ENCODE peak calls at places on chromosomes 5 and 9, in five cellular contexts. S is choroid plexus epithelial cell, Q is colonic mucosa, R is heart left ventricle, L is WERI-Rb-1. B is an unnamed sample.
A peak's percentile ranks its signal among the peaks of the same experiment; 100 is the strongest.

GRCh38 chr5:141430332-141431113 is at the start of gene PCDHGA12:
- DNase-seq in L (no peak), S (peak; percentile 85), Q (no peak), R (no peak), B (peak; percentile 91)

GRCh38 chr5:52864884-52865283 is 77.2 kb downstream of the ITGA1 start:
- DNase-seq in S (peak; percentile 95), L (no peak), Q (no peak), R (no peak), B (peak; percentile 9)

GRCh38 chr9:111588846-111589245 is 10.6 kb downstream of the PTGR1 start:
- DNase-seq in Q (no peak), S (peak; percentile 26), L (no peak), R (no peak), B (no peak)

GRCh38 chr5:10465726-10466125 is 24.0 kb downstream of the ROPN1L start:
- DNase-seq in S (no peak), L (no peak), Q (no peak), R (no peak), B (no peak)

GRCh38 chr9:108637340-108637739 is 218.4 kb downstream of the ACTL7B start:
- DNase-seq in S (no peak), R (no peak), Q (no peak), L (no peak), B (no peak)

GRCh38 chr9:127370651-127371648 is 26.0 kb upstream of the SLC2A8 start:
- DNase-seq in Q (no peak), L (no peak), R (no peak), S (no peak), B (no peak)

GRCh38 chr9:92619601-92620300 is 50.2 kb downstream of the IPPK start:
- DNase-seq in S (no peak), L (no peak), Q (no peak), R (no peak), B (no peak)

GRCh38 chr9:91680129-91680528 is 256.5 kb upstream of the NFIL3 start:
- DNase-seq in Q (no peak), S (peak; percentile 26), L (no peak), R (no peak), B (no peak)

GRCh38 chr5:122775713-122776084 is 819 bp downstream of the SNX2 start:
- DNase-seq in L (no peak), S (peak; percentile 41), Q (no peak), R (no peak), B (peak; percentile 33)

GRCh38 chr9:125763373-125763772 is 16.2 kb downstream of the PBX3 start:
- DNase-seq in L (peak; percentile 46), S (peak; percentile 87), R (no peak), Q (no peak), B (peak; percentile 57)

GRCh38 chr5:80763211-80763610 is 108.4 kb upstream of the DHFR start:
- DNase-seq in S (peak; percentile 66), Q (no peak), L (no peak), R (no peak), B (peak; percentile 44)

GRCh38 chr9:91261417-91261816 is 100.3 kb downstream of the AUH start:
- DNase-seq in L (no peak), S (no peak), R (no peak), Q (no peak), B (no peak)

GRCh38 chr9:127780126-127780885 is 1.8 kb upstream of the SH2D3C start:
- DNase-seq in Q (no peak), S (no peak), R (no peak), L (no peak), B (no peak)

GRCh38 chr5:149114403-149115312 is 26.6 kb upstream of the ABLIM3 start:
- DNase-seq in S (peak; percentile 92), R (peak; percentile 55), Q (peak; percentile 54), L (peak; percentile 48), B (peak; percentile 81)

GRCh38 chr5:179819296-179820126 is 1.2 kb upstream of the SQSTM1 start:
- DNase-seq in R (no peak), S (peak; percentile 84), Q (peak; percentile 67), L (peak; percentile 47), B (peak; percentile 66)

GRCh38 chr5:151151793-151152192 is 5.8 kb downstream of the ANXA6 start:
- DNase-seq in L (no peak), R (no peak), Q (no peak), S (peak; percentile 63), B (peak; percentile 22)

GRCh38 chr5:18553269-18553668 is 919.0 kb downstream of the TAF11L14 start:
- DNase-seq in Q (no peak), S (peak; percentile 25), R (no peak), L (no peak), B (peak; percentile 94)

GRCh38 chr5:151251001-151251551 is 1.9 kb upstream of the GM2A start:
- DNase-seq in Q (peak; percentile 34), S (no peak), R (no peak), L (no peak), B (no peak)

GRCh38 chr5:139660916-139661814 is 13.0 kb downstream of the CXXC5 start:
- DNase-seq in R (peak; percentile 88), Q (peak; percentile 70), L (peak; percentile 92), S (peak; percentile 93), B (peak; percentile 97)

GRCh38 chr9:110545705-110546104 is 33.8 kb downstream of the SVEP1 start:
- DNase-seq in S (no peak), Q (no peak), L (no peak), R (no peak), B (no peak)

GRCh38 chr5:16812911-16813310 is 123.2 kb downstream of the MYO10 start:
- DNase-seq in S (peak; percentile 69), R (no peak), Q (peak; percentile 54), L (no peak), B (peak; percentile 78)

GRCh38 chr9:86947146-86948081 is at the start of gene GAS1:
- DNase-seq in L (peak; percentile 55), S (peak; percentile 99), Q (peak; percentile 80), R (peak; percentile 92), B (peak; percentile 97)

DNA sequence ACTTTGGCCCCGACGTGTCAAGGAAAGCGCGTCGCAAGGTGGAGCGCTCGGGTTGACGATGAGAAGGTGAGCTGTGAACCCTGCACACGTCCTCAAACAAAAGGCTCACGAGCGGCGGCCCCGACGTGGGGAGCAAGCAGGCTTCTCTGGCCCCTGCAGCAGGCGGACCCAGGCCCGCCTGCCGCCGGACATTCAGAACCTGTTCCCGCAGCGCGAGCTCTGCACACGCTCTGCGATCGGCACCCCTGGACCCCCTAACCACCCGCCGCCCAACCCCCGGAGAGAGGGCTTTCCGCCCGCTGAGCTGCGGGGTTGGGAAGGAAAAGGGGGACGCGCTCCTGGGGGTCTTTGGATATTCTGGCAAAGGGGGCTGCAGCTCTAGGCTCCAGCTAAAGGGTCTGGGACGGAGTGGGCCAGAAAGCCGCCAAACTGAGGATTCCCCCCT is 1.2 kb downstream of the FBN2 start:
- DNase-seq in S (peak; percentile 59), Q (no peak), L (no peak), R (no peak), B (no peak)
- TF ChIP-seq CTCF in S (peak; percentile 34), Q (no peak), L (no peak), R (no peak), B (peak; percentile 14)

DNA sequence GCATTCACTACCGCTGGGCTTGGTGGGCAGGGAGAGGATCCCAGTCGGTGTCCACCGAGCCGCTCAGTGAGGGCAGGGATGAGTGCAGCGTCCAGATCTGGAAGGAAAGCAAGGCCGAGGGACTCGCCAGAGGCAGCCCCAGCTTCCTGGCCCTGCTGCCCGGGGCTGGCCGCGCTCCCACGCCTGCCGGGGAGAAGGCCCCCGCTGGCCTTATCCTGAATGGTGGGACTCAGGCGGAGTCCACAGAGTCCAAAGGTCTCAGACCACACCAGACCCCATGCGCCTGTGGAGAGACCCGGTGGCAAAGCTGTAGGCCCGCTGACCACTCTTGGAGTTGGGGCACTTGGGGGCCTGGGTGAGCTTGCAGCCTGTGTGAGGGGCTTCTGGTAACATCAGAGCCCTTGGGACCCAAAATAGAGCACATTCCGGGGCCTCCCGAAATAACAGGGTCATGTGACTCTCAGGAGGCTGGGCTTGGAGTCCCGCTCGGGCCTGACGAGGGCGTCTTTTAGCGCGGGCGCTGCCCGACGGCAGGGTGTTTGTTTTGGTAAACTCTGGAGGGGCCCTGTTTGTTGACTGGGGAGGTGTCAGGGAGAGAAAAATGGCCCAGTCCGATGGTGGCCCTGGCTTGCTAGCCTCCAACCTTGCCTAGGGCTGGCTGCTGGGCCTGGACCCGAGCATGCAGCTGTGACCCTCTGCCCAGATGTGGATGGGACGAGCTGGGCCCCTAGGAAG is 2.8 kb downstream of the RXRA start:
- DNase-seq in L (no peak), Q (peak; percentile 84), S (peak; percentile 36), R (peak; percentile 76), B (no peak)
- H3K4me3 ChIP-seq in L (peak overlapping the region; percentile 82), Q (peak overlapping the region; percentile 80), S (peak overlapping the region; percentile 70), R (peak overlapping the region; percentile 94), B (peak overlapping the region; percentile 26)

GRCh38 chr5:82847564-82847963 is 229.6 kb downstream of the TMEM167A start:
- DNase-seq in L (no peak), R (no peak), Q (no peak), S (peak; percentile 9), B (no peak)

GRCh38 chr5:82855000-82855399 is 222.2 kb downstream of the TMEM167A start:
- DNase-seq in R (no peak), Q (no peak), S (no peak), L (no peak), B (no peak)

DNA sequence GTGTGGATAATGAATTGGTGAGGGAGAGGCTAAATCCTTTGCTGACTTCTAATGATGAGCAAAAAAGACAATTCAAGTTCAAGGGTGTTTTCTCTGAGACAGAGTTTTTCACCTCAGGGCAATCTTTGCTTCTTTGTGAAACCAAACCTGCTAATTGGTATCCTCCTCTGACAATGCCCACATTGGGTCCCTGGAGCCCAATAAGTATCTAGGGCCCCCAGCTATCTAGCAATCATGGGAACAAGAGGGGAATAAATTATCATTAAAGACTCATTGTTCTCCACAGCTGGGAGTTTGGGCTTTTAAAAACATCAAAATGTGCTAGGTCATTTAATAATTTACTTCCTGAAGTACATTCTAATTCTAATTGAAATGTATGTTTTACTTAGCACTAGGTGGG is 227.3 kb downstream of the TMEM167A start:
- DNase-seq in Q (no peak), R (no peak), L (no peak), S (no peak), B (no peak)
- TF ChIP-seq CTCF in Q (no peak), R (no peak), L (no peak), S (no peak), B (no peak)

GRCh38 chr9:89234636-89235035 is 56.0 kb upstream of the SHC3 start:
- DNase-seq in R (no peak), Q (no peak), S (no peak), L (peak; percentile 39), B (peak; percentile 19)
- H3K4me3 ChIP-seq in R (no peak overlapping the region), Q (no peak overlapping the region), S (peak overlapping the region; percentile 36), L (peak overlapping the region; percentile 43), B (peak overlapping the region; percentile 13)